ENCODE peak calls at places on chromosomes 2 and 18, in six cellular contexts. O is H9, W is dorsolateral prefrontal cortex, N is sigmoid colon, M is WERI-Rb-1, T is neural progenitor cell. A is an unnamed sample.

GRCh38 chr18:50240083-50240563 is 26.2 kb downstream of the CFAP53 start:
- DNase-seq in O (no peak), W (no peak), N (no peak), M (no peak), T (no peak), A (no peak)

GRCh38 chr2:101753207-101753616 is 55.7 kb downstream of the MAP4K4 start:
- DNase-seq in O (no peak), W (no peak), N (no peak), M (no peak), T (no peak), A (no peak)

GRCh38 chr2:198273670-198274069 is 469.3 kb downstream of the PLCL1 start:
- DNase-seq in O (no peak), W (no peak), N (no peak), M (no peak), T (no peak), A (no peak)

GRCh38 chr18:67133669-67134068 is 382.9 kb downstream of the DSEL start:
- DNase-seq in O (no peak), W (no peak), N (no peak), M (no peak), T (no peak), A (no peak)

GRCh38 chr2:147867050-147867449 is 22.2 kb downstream of the ACVR2A start:
- DNase-seq in O (no peak), W (no peak), N (no peak), M (no peak), T (no peak), A (no peak)

GRCh38 chr2:15965564-15966019 is 25.2 kb downstream of the MYCN start:
- DNase-seq in O (no peak), W (no peak), N (no peak), M (peak), T (peak), A (no peak)

GRCh38 chr2:203122317-203122998 is 107.8 kb downstream of the NBEAL1 start:
- DNase-seq in O (no peak), W (no peak), N (no peak), M (no peak), T (no peak), A (no peak)

GRCh38 chr2:63537306-63537705 is 51.0 kb downstream of the WDPCP start:
- DNase-seq in O (no peak), W (no peak), N (no peak), M (no peak), T (no peak), A (peak)

GRCh38 chr18:12750076-12750707 is 47.4 kb downstream of the PSMG2 start:
- DNase-seq in O (no peak), W (no peak), N (no peak), M (no peak), T (no peak), A (no peak)

GRCh38 chr2:43068053-43068471 is 158.3 kb downstream of the ZFP36L2 start:
- DNase-seq in O (peak), W (no peak), N (peak), M (no peak), T (peak), A (no peak)

GRCh38 chr2:41990688-41991087 is 57.1 kb upstream of the PKDCC start:
- DNase-seq in O (no peak), W (no peak), N (no peak), M (no peak), T (no peak), A (peak)

GRCh38 chr18:79740741-79741700 is 56.7 kb upstream of the KCNG2 start:
- DNase-seq in O (no peak), W (no peak), N (peak), M (no peak), T (no peak), A (no peak)

GRCh38 chr2:55992465-55992864 is 68.9 kb upstream of the EFEMP1 start:
- DNase-seq in O (no peak), W (no peak), N (no peak), M (no peak), T (no peak), A (peak)

GRCh38 chr2:189402932-189403331 is 38.3 kb upstream of the WDR75 start:
- DNase-seq in O (no peak), W (no peak), N (no peak), M (no peak), T (peak), A (peak)

GRCh38 chr18:72107647-72108046 is 436.5 kb downstream of the CBLN2 start:
- DNase-seq in O (peak), W (no peak), N (no peak), M (no peak), T (peak), A (peak)

GRCh38 chr2:26970928-26971627 is 641 bp downstream of the MAPRE3 start:
- DNase-seq in O (peak), W (no peak), N (no peak), M (peak), T (peak), A (no peak)

GRCh38 chr2:133140620-133141019 is 427.6 kb downstream of the NCKAP5 start:
- DNase-seq in O (no peak), W (no peak), N (no peak), M (no peak), T (peak), A (no peak)

GRCh38 chr2:237414056-237414661 is at the start of gene COL6A3:
- DNase-seq in O (no peak), W (no peak), N (peak), M (no peak), T (no peak), A (peak)

GRCh38 chr2:43269706-43270105 is 43.3 kb upstream of the ZFP36L2 start:
- DNase-seq in O (no peak), W (no peak), N (peak), M (no peak), T (no peak), A (peak)

GRCh38 chr2:66306488-66306887 is 128.4 kb upstream of the MEIS1 start:
- DNase-seq in O (no peak), W (no peak), N (no peak), M (no peak), T (no peak), A (no peak)

GRCh38 chr18:55861266-55861665 is 273.3 kb upstream of the TCF4 start:
- DNase-seq in O (peak), W (no peak), N (no peak), M (no peak), T (peak), A (peak)

GRCh38 chr2:77479395-77479794 is 42.8 kb downstream of the LRRTM4 start:
- DNase-seq in O (no peak), W (no peak), N (no peak), M (no peak), T (no peak), A (no peak)

GRCh38 chr2:219997341-219997851 is 370.0 kb downstream of the SLC4A3 start:
- DNase-seq in O (peak), W (peak), N (no peak), M (peak), T (peak), A (peak)

GRCh38 chr2:20501974-20502373 is 55.1 kb downstream of the RHOB start:
- DNase-seq in O (no peak), W (no peak), N (peak), M (no peak), T (no peak), A (peak)

GRCh38 chr2:75548036-75548573 is 12.6 kb downstream of the EVA1A start:
- DNase-seq in O (no peak), W (no peak), N (no peak), M (no peak), T (no peak), A (peak)

GRCh38 chr2:36235877-36236276 is 119.7 kb upstream of the CRIM1 start:
- DNase-seq in O (no peak), W (no peak), N (no peak), M (no peak), T (no peak), A (no peak)

GRCh38 chr18:34929336-34929780 is 111.9 kb upstream of the MAPRE2 start:
- DNase-seq in O (no peak), W (no peak), N (no peak), M (no peak), T (no peak), A (peak)

GRCh38 chr2:70043252-70043875 is 43.9 kb upstream of the PCBP1 start:
- DNase-seq in O (no peak), W (no peak), N (no peak), M (no peak), T (no peak), A (no peak)

GRCh38 chr2:171334946-171335345 is 98.8 kb downstream of the METTL8 start:
- DNase-seq in O (no peak), W (no peak), N (no peak), M (no peak), T (no peak), A (no peak)
- H3K27ac ChIP-seq in O (no peak), W (no peak), N (no peak), M (no peak), T (no peak), A (no peak)

GRCh38 chr2:217106650-217107014 is 246.8 kb upstream of the TNP1 start:
- DNase-seq in O (no peak), W (no peak), N (no peak), M (no peak), T (peak), A (peak)
- TF ChIP-seq CTCF in O (peak), W (no peak), N (no peak), M (peak), T (peak), A (peak)

GRCh38 chr2:224552771-224553170 is 32.4 kb downstream of the CUL3 start:
- DNase-seq in O (no peak), W (no peak), N (no peak), M (no peak), T (no peak), A (no peak)

GRCh38 chr2:224556381-224556780 is 28.8 kb downstream of the CUL3 start:
- DNase-seq in O (no peak), W (no peak), N (no peak), M (no peak), T (no peak), A (no peak)

GRCh38 chr2:224560549-224560948 is 24.6 kb downstream of the CUL3 start:
- DNase-seq in O (no peak), W (no peak), N (no peak), M (no peak), T (no peak), A (no peak)

GRCh38 chr2:224551693-224552092 is 33.5 kb downstream of the CUL3 start:
- DNase-seq in O (no peak), W (no peak), N (no peak), M (no peak), T (no peak), A (no peak)

DNA sequence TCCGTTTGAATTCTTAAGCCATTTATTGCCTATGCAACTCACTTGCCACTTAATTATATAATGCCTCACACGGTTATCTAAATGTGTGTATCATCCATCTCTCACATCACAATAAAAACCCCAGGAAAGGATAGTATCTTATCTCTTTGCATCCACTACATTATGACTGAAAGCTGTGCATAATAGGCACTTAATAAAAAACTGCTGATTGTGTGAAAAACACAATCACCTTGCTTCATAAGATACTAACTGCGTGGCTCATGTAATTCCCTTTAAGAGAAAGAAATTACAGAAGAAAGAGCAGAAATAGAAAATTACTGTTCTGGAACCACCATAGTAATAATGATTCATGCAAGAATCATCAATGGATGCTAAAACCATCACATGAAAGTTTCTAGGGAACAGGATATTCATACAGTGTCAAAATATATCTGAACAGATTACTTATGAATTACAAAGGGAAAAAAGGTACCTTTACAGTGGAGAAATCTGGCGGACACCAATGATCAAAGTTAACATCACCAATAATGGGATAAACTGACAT is 29.3 kb downstream of the CUL3 start:
- DNase-seq in O (no peak), W (no peak), N (no peak), M (no peak), T (no peak), A (no peak)
- H3K27ac ChIP-seq in O (no peak), W (no peak), N (no peak), M (no peak), T (no peak), A (no peak)

GRCh38 chr2:10041711-10042110 is 1.6 kb upstream of the KLF11 start:
- DNase-seq in O (no peak), W (no peak), N (peak), M (no peak), T (no peak), A (no peak)

GRCh38 chr2:10043256-10043905 is at the start of gene KLF11:
- DNase-seq in O (peak), W (peak), N (peak), M (no peak), T (peak), A (peak)

GRCh38 chr2:10043906-10044601 is 704 bp downstream of the KLF11 start:
- DNase-seq in O (peak), W (peak), N (peak), M (peak), T (peak), A (peak)

GRCh38 chr2:10039658-10040410 is 3.5 kb upstream of the KLF11 start:
- DNase-seq in O (no peak), W (peak), N (peak), M (no peak), T (no peak), A (no peak)

DNA sequence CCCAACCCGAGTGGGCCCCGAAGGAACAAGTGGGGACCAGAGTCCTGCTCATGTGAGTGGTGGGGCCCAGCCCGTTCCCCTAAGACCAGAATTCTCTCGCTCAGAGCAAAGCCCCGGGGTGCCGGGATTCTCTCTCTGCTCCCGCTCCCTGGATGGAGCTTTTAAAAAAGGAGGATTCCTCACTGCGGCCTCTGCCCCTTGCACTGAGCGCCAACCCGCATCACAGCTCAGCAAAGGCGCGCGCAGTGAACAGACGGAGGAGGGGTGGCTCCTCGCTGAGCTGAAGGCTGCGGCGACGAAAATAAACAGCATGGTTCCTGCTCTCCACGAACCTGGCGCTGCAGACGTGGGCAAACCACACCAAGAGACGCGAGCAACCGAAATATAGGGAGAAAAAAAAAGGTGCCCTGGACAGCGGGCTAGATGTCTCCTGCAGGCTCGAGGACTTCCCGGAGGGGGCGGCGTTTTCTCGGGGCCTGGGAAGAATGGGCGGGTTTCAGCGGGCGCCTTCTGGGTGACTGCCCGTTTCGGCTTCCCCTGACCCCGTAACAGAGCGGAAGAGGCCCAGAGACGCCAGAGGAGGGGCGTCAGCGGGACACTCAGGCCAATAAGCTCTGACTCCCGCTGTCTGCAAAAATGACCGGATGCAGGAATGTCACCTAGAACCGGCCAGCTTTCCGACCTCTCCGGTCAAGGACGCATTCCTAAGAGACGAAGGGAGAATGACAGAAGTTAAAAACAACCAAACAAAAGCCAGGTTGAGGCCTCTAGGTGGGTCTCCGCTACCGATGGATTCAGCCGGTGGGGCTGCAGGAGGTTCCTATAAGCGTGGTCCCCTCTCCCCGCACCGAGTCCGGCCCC is 819 bp upstream of the KLF11 start:
- DNase-seq in O (peak), W (peak), N (peak), M (no peak), T (peak), A (peak)
- TF ChIP-seq CTCF in O (peak), W (no peak), N (no peak), M (no peak), T (peak), A (peak)

GRCh38 chr2:120469486-120469885 is 123.5 kb downstream of the INHBB start:
- DNase-seq in O (no peak), W (no peak), N (peak), M (no peak), T (no peak), A (no peak)

GRCh38 chr2:120472031-120472430 is 126.1 kb downstream of the INHBB start:
- DNase-seq in O (no peak), W (no peak), N (no peak), M (no peak), T (no peak), A (no peak)

GRCh38 chr2:120471166-120471565 is 125.2 kb downstream of the INHBB start:
- DNase-seq in O (no peak), W (no peak), N (peak), M (no peak), T (no peak), A (no peak)

GRCh38 chr2:120470717-120471060 is 124.8 kb downstream of the INHBB start:
- DNase-seq in O (no peak), W (no peak), N (peak), M (peak), T (no peak), A (no peak)

DNA sequence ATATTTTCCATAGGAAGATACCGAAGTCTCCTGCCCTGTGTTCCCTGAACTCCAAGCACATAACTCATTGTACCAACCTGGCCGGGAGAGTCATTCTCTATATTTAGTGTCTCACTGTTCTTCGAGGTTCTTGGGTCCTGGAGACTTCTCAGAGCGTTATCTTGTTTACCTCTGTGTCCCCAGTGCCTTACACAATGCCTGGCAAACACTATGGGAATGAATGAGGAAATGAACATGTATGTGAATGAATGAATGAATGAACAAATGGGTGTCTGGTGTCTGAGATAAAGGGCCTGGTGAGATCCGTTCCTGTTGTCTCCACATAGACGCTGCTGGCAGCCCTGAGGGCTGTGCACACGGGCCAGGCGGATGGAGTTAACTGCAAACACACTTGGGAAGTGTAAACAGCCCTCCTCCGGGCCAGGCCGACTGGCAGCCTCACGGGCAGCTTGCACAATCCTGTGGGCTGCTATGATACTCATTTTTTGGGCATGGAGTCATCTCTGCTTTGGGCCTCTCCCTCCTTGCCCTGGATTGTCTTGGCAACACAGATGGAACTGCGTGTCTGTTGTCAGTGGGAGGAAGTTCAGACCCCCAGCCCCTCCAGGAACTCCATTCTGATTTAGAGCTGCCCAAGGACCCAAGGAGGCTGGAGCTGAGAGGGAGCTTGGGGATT is 124.2 kb downstream of the INHBB start:
- DNase-seq in O (no peak), W (no peak), N (peak), M (no peak), T (no peak), A (peak)
- H3K27ac ChIP-seq in O (no peak), W (no peak), N (peak), M (peak), T (no peak), A (no peak)

A was measured in brain microvascular endothelial cell.